ENCODE peak calls at places on chromosomes 11 and 22, in seven cellular contexts. T is lung; U is naive thymus-derived CD4-positive, alpha-beta T cell; V is heart right ventricle; N is kidney; H is suprapubic skin; J is hepatocyte. R is an unnamed sample.

GRCh38 chr11:73321342-73322110 is 13.4 kb downstream of the ARHGEF17 start:
- DNase-seq in T (no peak), V (peak), J (no peak), U (no peak), N (peak), H (no peak), R (peak)

GRCh38 chr22:42343136-42343484 is 72.7 kb upstream of the TCF20 start:
- DNase-seq in H (no peak), U (no peak), V (no peak), N (no peak), J (peak), T (no peak), R (no peak)

GRCh38 chr11:66312549-66313320 is 4.1 kb downstream of the CD248 start:
- DNase-seq in H (peak), U (peak), N (peak), V (peak), T (peak), J (peak), R (peak)

GRCh38 chr11:36098046-36098445 is 154.2 kb downstream of the LDLRAD3 start:
- DNase-seq in V (peak), H (no peak), N (peak), J (no peak), T (no peak), U (no peak), R (peak)

GRCh38 chr11:2814751-2815150 is 70.8 kb downstream of the CDKN1C start:
- DNase-seq in V (no peak), H (no peak), T (no peak), N (peak), J (no peak), U (no peak), R (no peak)

GRCh38 chr11:68380786-68381622 is 68.6 kb downstream of the LRP5 start:
- DNase-seq in U (no peak), J (no peak), T (no peak), H (no peak), V (peak), N (no peak), R (no peak)

GRCh38 chr11:100878474-100878873 is 191.4 kb downstream of the ARHGAP42 start:
- DNase-seq in H (no peak), U (no peak), T (no peak), N (no peak), J (no peak), V (no peak), R (peak)

GRCh38 chr11:69978841-69979614 is 99.1 kb upstream of the ANO1 start:
- DNase-seq in N (peak), H (no peak), J (no peak), V (no peak), U (no peak), T (no peak), R (no peak)

GRCh38 chr11:64385953-64386704 is 27.2 kb downstream of the RPS6KA4 start:
- DNase-seq in U (no peak), T (no peak), V (no peak), H (no peak), N (no peak), J (no peak), R (no peak)

GRCh38 chr11:47980907-47981621 is 705 bp downstream of the PTPRJ start:
- DNase-seq in T (peak), N (peak), J (peak), U (peak), H (peak), V (peak), R (peak)

GRCh38 chr11:103659138-103659734 is 377.2 kb upstream of the DDI1 start:
- DNase-seq in T (no peak), H (no peak), J (no peak), U (no peak), V (no peak), N (no peak), R (no peak)

DNA sequence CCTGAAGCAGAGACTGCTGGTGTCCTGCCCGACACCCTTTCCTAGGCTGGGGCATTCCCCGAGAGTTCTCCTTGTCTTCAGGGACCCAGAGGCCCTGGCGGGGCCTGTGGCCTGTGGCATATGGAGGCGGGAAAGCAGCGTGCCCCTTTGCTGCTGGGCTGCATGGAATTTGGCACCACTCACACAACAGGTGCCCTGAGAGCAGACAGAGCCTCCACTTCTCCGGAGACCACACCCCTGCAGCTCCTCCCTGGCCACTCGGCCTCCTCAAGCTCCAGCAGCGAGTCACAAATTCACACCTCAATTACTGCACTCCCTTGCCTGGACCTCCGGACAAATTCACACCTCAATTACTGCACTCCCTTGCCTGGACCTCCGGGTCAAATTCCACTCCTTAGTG is 1375.2 kb downstream of the TBC1D22A start:
- DNase-seq in V (no peak), U (no peak), J (no peak), N (no peak), H (no peak), T (no peak), R (no peak)
- H3K27ac ChIP-seq in V (no peak), U (no peak), J (no peak), N (no peak), H (no peak), T (no peak), R (no peak)

GRCh38 chr11:1690167-1691026 is 6.6 kb upstream of the KRTAP5-6 start:
- DNase-seq in H (no peak), J (no peak), N (no peak), U (no peak), T (no peak), V (no peak), R (no peak)
- H3K27ac ChIP-seq in H (no peak), J (peak), N (no peak), U (no peak), T (no peak), V (no peak), R (no peak)

GRCh38 chr11:7636350-7636749 is 37.0 kb downstream of the CYB5R2 start:
- DNase-seq in H (no peak), U (no peak), V (no peak), T (no peak), J (no peak), N (no peak), R (no peak)

GRCh38 chr11:7632211-7632610 is 41.1 kb downstream of the CYB5R2 start:
- DNase-seq in U (no peak), J (no peak), T (no peak), V (no peak), N (no peak), H (no peak), R (no peak)

GRCh38 chr11:7638710-7639642 is 34.3 kb downstream of the CYB5R2 start:
- DNase-seq in N (no peak), V (no peak), J (no peak), T (no peak), H (no peak), U (no peak), R (no peak)

GRCh38 chr11:7637447-7638157 is 35.7 kb downstream of the CYB5R2 start:
- DNase-seq in U (no peak), T (no peak), N (no peak), V (no peak), J (no peak), H (no peak), R (no peak)

DNA sequence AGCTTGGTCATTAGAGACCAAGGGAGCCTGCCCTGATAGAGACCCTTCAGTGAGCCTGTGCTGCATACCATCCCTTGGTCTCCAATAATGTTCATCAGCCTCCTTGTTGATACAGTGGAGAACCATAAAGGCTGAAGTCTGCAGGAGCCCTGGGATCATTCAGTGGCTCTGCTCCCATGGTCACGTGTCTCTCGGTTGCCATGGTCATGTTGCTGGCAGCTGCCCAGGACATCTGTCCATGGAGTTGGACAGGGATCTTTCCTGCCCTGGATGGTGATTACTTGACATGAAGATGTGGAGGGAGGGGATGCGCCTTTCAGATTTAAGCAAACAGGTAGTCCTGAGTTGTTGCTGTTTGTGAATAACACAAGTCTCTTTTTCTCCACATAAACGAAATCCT is 38.2 kb downstream of the CYB5R2 start:
- DNase-seq in V (peak), H (no peak), U (no peak), N (no peak), T (no peak), J (no peak), R (peak)
- H3K27ac ChIP-seq in V (no peak), H (no peak), U (no peak), N (no peak), T (no peak), J (no peak), R (no peak)

GRCh38 chr11:118229274-118229847 is 4.5 kb upstream of the JAML start:
- DNase-seq in U (no peak), T (no peak), V (no peak), J (no peak), H (no peak), N (no peak), R (no peak)

GRCh38 chr11:118226294-118226693 is 1.5 kb upstream of the JAML start:
- DNase-seq in N (no peak), U (no peak), T (no peak), H (no peak), J (no peak), V (no peak), R (no peak)

GRCh38 chr11:118226781-118227180 is 2.0 kb upstream of the JAML start:
- DNase-seq in U (no peak), N (no peak), H (no peak), V (no peak), T (no peak), J (no peak), R (no peak)

GRCh38 chr11:118230088-118230487 is 5.3 kb upstream of the JAML start:
- DNase-seq in J (no peak), U (no peak), N (no peak), H (no peak), V (no peak), T (no peak), R (no peak)

GRCh38 chr11:118227865-118228785 is 3.3 kb upstream of the JAML start:
- DNase-seq in U (no peak), V (no peak), J (no peak), N (no peak), T (no peak), H (no peak), R (no peak)
- H3K27ac ChIP-seq in U (peak), V (no peak), J (no peak), N (peak), T (peak), H (peak), R (no peak)

GRCh38 chr22:50532353-50532700 is 2.5 kb upstream of the TYMP start:
- DNase-seq in J (peak), T (peak), V (peak), N (no peak), H (no peak), U (no peak), R (no peak)

GRCh38 chr22:50531546-50532352 is 1.9 kb upstream of the TYMP start:
- DNase-seq in U (peak), H (peak), V (peak), J (peak), N (peak), T (peak), R (no peak)

GRCh38 chr22:50530280-50530856 is 556 bp upstream of the TYMP start:
- DNase-seq in H (peak), V (peak), N (no peak), U (peak), T (peak), J (peak), R (no peak)

GRCh38 chr22:50529416-50530279 is at the start of gene TYMP:
- DNase-seq in H (peak), T (peak), V (peak), U (peak), N (peak), J (peak), R (no peak)

DNA sequence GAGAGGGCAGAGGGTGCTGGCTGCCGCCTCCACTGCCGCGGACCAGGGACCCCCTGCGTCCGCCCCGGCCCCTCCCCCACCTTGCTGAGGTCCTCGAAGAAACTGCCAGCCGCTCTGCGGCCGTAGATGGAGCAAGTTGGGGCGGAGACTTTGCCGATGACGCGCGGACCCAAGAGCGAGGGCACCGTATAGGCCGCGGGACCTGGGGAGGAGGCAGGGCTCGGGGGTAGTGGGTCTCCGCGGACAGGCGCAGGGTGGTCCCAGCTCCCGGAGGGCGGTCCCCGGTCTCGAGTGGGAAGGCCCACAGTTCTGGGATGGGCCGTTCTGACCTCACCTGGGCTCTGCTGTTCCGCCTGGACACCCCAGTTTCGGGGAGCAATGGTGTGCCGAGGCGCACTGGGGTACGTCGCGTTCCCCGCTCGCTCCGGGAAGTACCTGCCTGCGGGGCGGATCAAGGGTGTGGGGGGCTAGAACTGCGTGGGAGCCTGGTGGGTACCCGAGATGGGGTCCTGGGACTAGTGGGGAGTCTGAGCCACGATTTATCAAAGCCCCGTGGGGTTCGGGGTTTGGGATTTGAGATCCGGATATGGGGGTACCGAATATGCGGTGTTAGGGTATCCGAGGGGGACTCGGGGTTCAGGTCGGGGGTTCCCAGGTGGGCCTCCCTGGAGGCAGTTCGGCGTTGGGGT is 1.2 kb upstream of the TYMP start:
- DNase-seq in V (peak), J (peak), U (peak), N (peak), H (peak), T (peak), R (no peak)
- H3K27ac ChIP-seq in V (peak), J (peak), U (peak), N (peak), H (peak), T (peak), R (no peak)

GRCh38 chr11:396511-396947 is 2.5 kb downstream of the PKP3 start:
- DNase-seq in H (no peak), J (no peak), U (no peak), N (no peak), V (no peak), T (no peak), R (peak)

GRCh38 chr11:394034-394857 is at the start of gene PKP3:
- DNase-seq in U (no peak), N (no peak), V (peak), H (no peak), J (peak), T (peak), R (no peak)

GRCh38 chr11:395866-396265 is 1.9 kb downstream of the PKP3 start:
- DNase-seq in T (no peak), V (no peak), U (no peak), J (no peak), H (no peak), N (no peak), R (no peak)

GRCh38 chr11:393219-394033 is 583 bp upstream of the PKP3 start:
- DNase-seq in U (no peak), J (peak), N (no peak), H (no peak), T (no peak), V (no peak), R (peak)

GRCh38 chr11:394858-395655 is 1.0 kb downstream of the PKP3 start:
- DNase-seq in T (no peak), U (no peak), J (no peak), V (no peak), N (no peak), H (no peak), R (no peak)
- H3K27ac ChIP-seq in T (peak), U (no peak), J (peak), V (no peak), N (no peak), H (peak), R (no peak)

GRCh38 chr11:57567210-57567511 is 311 bp downstream of the UBE2L6 start:
- DNase-seq in U (no peak), H (no peak), V (no peak), T (no peak), J (no peak), N (no peak), R (no peak)
- H3K27ac ChIP-seq in U (peak), H (peak), V (peak), T (peak), J (peak), N (peak), R (no peak)

GRCh38 chr22:36323182-36323854 is 64.4 kb downstream of the MYH9 start:
- DNase-seq in H (no peak), V (peak), N (peak), T (peak), J (no peak), U (no peak), R (no peak)

GRCh38 chr22:36325163-36326031 is 62.4 kb downstream of the MYH9 start:
- DNase-seq in V (no peak), U (no peak), H (no peak), J (peak), T (peak), N (peak), R (no peak)

GRCh38 chr22:36322602-36322915 is 65.2 kb downstream of the MYH9 start:
- DNase-seq in T (no peak), V (no peak), N (no peak), J (no peak), H (no peak), U (no peak), R (no peak)

GRCh38 chr22:36324414-36324813 is 63.4 kb downstream of the MYH9 start:
- DNase-seq in N (peak), J (no peak), U (no peak), V (no peak), T (no peak), H (no peak), R (no peak)

GRCh38 chr22:36323855-36324331 is 63.9 kb downstream of the MYH9 start:
- DNase-seq in H (no peak), U (no peak), T (no peak), J (no peak), N (peak), V (peak), R (no peak)
- H3K27ac ChIP-seq in H (peak), U (no peak), T (peak), J (peak), N (peak), V (peak), R (no peak)

GRCh38 chr11:18575361-18575760 is 13.2 kb downstream of the UEVLD start:
- DNase-seq in N (no peak), T (no peak), V (no peak), H (no peak), U (no peak), J (no peak), R (no peak)

GRCh38 chr11:18581825-18582224 is 6.7 kb downstream of the UEVLD start:
- DNase-seq in U (no peak), T (no peak), J (no peak), N (no peak), V (no peak), H (no peak), R (no peak)

GRCh38 chr11:18578975-18579598 is 9.4 kb downstream of the UEVLD start:
- DNase-seq in N (no peak), H (no peak), T (no peak), U (no peak), V (no peak), J (peak), R (no peak)
- H3K27ac ChIP-seq in N (no peak), H (no peak), T (no peak), U (no peak), V (no peak), J (peak), R (no peak)

GRCh38 chr11:57776101-57776511 is 14.5 kb downstream of the CTNND1 start:
- DNase-seq in H (no peak), V (no peak), N (no peak), U (no peak), T (peak), J (no peak), R (peak)
- H3K27ac ChIP-seq in H (peak), V (peak), N (peak), U (no peak), T (peak), J (peak), R (peak)

R was measured in SJCRH30.